ENCODE peak calls at places on chromosomes 11 and 22, in six cellular contexts. One of them, this sample, is unnamed.
A peak's percentile ranks its signal among the peaks of the same experiment; 100 is the strongest.

GRCh38 chr11:9265211-9266131 is at the start of gene DENND5A:
- DNase-seq in K562: peak; percentile 99
- DNase-seq in GM12878: no peak
- DNase-seq in H1: peak; percentile 61
- DNase-seq in HepG2: peak; percentile 80
- DNase-seq in SK-N-SH: peak; percentile 100
- DNase-seq in this sample: peak; percentile 43

GRCh38 chr11:104957280-104957679 is 11.1 kb downstream of the CASP4 start:
- DNase-seq in HepG2: no peak
- DNase-seq in K562: no peak
- DNase-seq in H1: no peak
- DNase-seq in SK-N-SH: no peak
- DNase-seq in GM12878: no peak
- DNase-seq in this sample: no peak

GRCh38 chr11:69978841-69979614 is 99.1 kb upstream of the ANO1 start:
- DNase-seq in HepG2: no peak
- DNase-seq in H1: no peak
- DNase-seq in GM12878: no peak
- DNase-seq in SK-N-SH: no peak
- DNase-seq in K562: no peak
- DNase-seq in this sample: no peak

GRCh38 chr11:79419120-79419519 is 21.7 kb downstream of the TENM4 start:
- DNase-seq in SK-N-SH: no peak
- DNase-seq in HepG2: peak; percentile 7
- DNase-seq in K562: no peak
- DNase-seq in GM12878: no peak
- DNase-seq in H1: no peak
- DNase-seq in this sample: peak; percentile 50

GRCh38 chr11:1226981-1227550 is 4.2 kb downstream of the MUC5B start:
- DNase-seq in K562: peak; percentile 60
- DNase-seq in GM12878: no peak
- DNase-seq in H1: no peak
- DNase-seq in HepG2: no peak
- DNase-seq in SK-N-SH: peak; percentile 77
- DNase-seq in this sample: no peak

GRCh38 chr11:108008656-108009496 is at the start of gene CUL5:
- DNase-seq in H1: peak; percentile 62
- DNase-seq in GM12878: peak; percentile 60
- DNase-seq in SK-N-SH: peak; percentile 95
- DNase-seq in K562: peak; percentile 90
- DNase-seq in HepG2: peak; percentile 85
- DNase-seq in this sample: peak; percentile 86

GRCh38 chr11:41451011-41451410 is 8.4 kb downstream of the LRRC4C start:
- DNase-seq in SK-N-SH: no peak
- DNase-seq in GM12878: no peak
- DNase-seq in HepG2: no peak
- DNase-seq in K562: no peak
- DNase-seq in H1: no peak
- DNase-seq in this sample: no peak

GRCh38 chr11:76889414-76889975 is 28.8 kb downstream of the ACER3 start:
- DNase-seq in SK-N-SH: no peak
- DNase-seq in GM12878: no peak
- DNase-seq in K562: no peak
- DNase-seq in HepG2: peak; percentile 73
- DNase-seq in H1: no peak
- DNase-seq in this sample: no peak

GRCh38 chr11:66113132-66113856 is 43.2 kb downstream of the PACS1 start:
- DNase-seq in K562: no peak
- DNase-seq in H1: no peak
- DNase-seq in HepG2: peak; percentile 53
- DNase-seq in SK-N-SH: no peak
- DNase-seq in GM12878: no peak
- DNase-seq in this sample: peak; percentile 43

GRCh38 chr11:72278911-72279310 is 34.9 kb upstream of the PHOX2A start:
- DNase-seq in H1: no peak
- DNase-seq in HepG2: no peak
- DNase-seq in GM12878: no peak
- DNase-seq in SK-N-SH: no peak
- DNase-seq in K562: no peak
- DNase-seq in this sample: peak; percentile 4
- TF ChIP-seq SIN3A in H1: no peak
- TF ChIP-seq SIN3A in HepG2: no peak
- TF ChIP-seq SIN3A in GM12878: no peak
- TF ChIP-seq SIN3A in SK-N-SH: no peak
- TF ChIP-seq SIN3A in K562: no peak
- TF ChIP-seq SIN3A in this sample: no peak

GRCh38 chr22:50197856-50198623 is 2.8 kb upstream of the SELENOO start:
- DNase-seq in K562: no peak
- DNase-seq in H1: no peak
- DNase-seq in SK-N-SH: no peak
- DNase-seq in HepG2: no peak
- DNase-seq in GM12878: no peak
- DNase-seq in this sample: no peak
- TF ChIP-seq JUND in K562: no peak
- TF ChIP-seq JUND in H1: no peak
- TF ChIP-seq JUND in SK-N-SH: no peak
- TF ChIP-seq JUND in HepG2: no peak
- TF ChIP-seq JUND in GM12878: no peak
- TF ChIP-seq JUND in this sample: no peak

GRCh38 chr11:106482920-106483761 is 405.7 kb downstream of the AASDHPPT start:
- DNase-seq in HepG2: peak; percentile 31
- DNase-seq in SK-N-SH: no peak
- DNase-seq in GM12878: no peak
- DNase-seq in H1: no peak
- DNase-seq in K562: no peak
- DNase-seq in this sample: no peak
- TF ChIP-seq SIN3A in HepG2: no peak
- TF ChIP-seq SIN3A in SK-N-SH: no peak
- TF ChIP-seq SIN3A in GM12878: no peak
- TF ChIP-seq SIN3A in H1: no peak
- TF ChIP-seq SIN3A in K562: no peak
- TF ChIP-seq SIN3A in this sample: no peak

DNA sequence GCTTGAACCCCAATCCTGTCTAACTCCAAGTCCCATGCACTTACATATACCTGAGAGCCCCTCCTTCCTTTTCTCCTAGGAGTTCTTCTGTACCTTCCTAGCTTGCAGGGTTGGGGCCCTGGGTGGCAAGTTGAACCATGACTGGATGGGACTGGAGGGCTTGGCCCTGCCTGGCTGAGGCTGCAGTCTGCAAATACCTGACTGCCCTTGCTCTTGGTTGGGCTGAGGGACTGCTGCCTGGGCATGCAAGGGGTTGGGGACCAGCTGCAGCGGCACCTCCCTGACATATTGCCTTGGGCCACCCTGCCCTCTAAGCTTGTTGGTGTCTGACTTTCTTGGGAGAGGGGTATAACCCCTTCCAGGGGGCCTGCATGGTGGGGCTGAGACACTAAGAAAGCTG is 9.8 kb upstream of the SLC39A13 start:
- DNase-seq in K562: no peak
- DNase-seq in H1: no peak
- DNase-seq in HepG2: no peak
- DNase-seq in SK-N-SH: no peak
- DNase-seq in GM12878: no peak
- DNase-seq in this sample: no peak
- TF ChIP-seq JUND in K562: no peak
- TF ChIP-seq JUND in H1: no peak
- TF ChIP-seq JUND in HepG2: no peak
- TF ChIP-seq JUND in SK-N-SH: no peak
- TF ChIP-seq JUND in GM12878: no peak
- TF ChIP-seq JUND in this sample: no peak

DNA sequence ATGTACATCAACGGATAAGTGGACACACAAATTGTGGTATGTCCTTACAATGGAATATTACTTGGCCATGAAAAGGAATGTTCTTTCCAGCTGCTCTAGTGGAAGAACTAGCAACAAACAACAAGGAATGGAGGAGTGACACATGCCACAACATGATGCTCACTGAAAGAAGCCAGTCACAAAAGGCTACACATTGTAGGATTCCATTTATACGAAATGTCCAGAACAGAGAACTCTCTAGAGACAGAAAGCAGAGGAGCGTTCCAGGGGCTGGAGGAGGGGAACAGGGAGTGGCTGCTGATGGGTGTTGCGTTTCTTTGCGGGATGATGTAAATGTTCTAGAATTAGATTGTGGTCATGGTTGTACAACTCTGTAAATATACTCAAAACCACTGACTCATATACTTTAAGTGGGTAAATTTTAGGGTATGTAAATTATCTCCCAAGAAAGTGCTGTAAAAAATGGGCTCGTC is 32.4 kb upstream of the PDGFB start:
- DNase-seq in H1: no peak
- DNase-seq in HepG2: no peak
- DNase-seq in GM12878: no peak
- DNase-seq in K562: no peak
- DNase-seq in SK-N-SH: no peak
- DNase-seq in this sample: no peak
- TF ChIP-seq SIN3A in H1: no peak
- TF ChIP-seq SIN3A in HepG2: no peak
- TF ChIP-seq SIN3A in GM12878: no peak
- TF ChIP-seq SIN3A in K562: no peak
- TF ChIP-seq SIN3A in SK-N-SH: no peak
- TF ChIP-seq SIN3A in this sample: no peak

DNA sequence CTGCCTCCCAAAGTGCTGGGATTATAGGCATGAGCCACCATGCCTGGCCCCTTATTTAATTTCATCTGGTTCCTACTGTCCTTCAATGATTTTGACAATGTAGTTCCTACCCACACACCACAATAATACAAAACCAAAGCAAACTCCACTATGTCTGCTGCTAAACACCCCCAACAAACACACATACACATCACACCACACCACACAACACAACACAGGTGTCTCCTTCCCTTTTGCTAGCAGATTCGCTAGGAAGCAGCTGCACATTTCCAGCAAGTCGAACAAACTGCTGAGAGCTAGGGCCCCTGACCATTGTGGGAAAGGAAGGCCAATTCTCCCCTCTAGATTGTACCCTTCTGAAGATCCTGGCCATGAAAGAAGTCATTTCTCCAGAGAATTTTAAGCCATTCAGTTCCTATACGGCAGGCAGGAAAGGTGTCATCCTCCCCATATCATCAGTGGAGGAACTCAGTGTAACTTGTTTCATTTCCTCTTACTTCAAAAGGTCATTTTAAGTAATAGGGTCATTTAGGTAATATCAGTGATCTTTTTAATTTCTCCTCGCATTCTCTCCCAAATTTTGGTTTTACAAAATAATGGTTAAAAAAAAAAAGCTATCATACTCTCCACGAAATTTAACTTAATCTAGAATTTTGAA is 18.5 kb downstream of the NUMA1 start:
- DNase-seq in HepG2: no peak
- DNase-seq in K562: no peak
- DNase-seq in GM12878: no peak
- DNase-seq in SK-N-SH: no peak
- DNase-seq in H1: no peak
- DNase-seq in this sample: no peak
- TF ChIP-seq JUND in HepG2: no peak
- TF ChIP-seq JUND in K562: no peak
- TF ChIP-seq JUND in GM12878: no peak
- TF ChIP-seq JUND in SK-N-SH: no peak
- TF ChIP-seq JUND in H1: no peak
- TF ChIP-seq JUND in this sample: no peak

GRCh38 chr22:31329453-31330215 is 16.5 kb downstream of the PATZ1 start:
- DNase-seq in GM12878: no peak
- DNase-seq in K562: no peak
- DNase-seq in HepG2: no peak
- DNase-seq in SK-N-SH: no peak
- DNase-seq in H1: no peak
- DNase-seq in this sample: no peak

GRCh38 chr22:31326877-31327276 is 19.3 kb downstream of the PATZ1 start:
- DNase-seq in HepG2: no peak
- DNase-seq in H1: no peak
- DNase-seq in SK-N-SH: no peak
- DNase-seq in GM12878: no peak
- DNase-seq in K562: no peak
- DNase-seq in this sample: no peak

GRCh38 chr22:31329029-31329428 is 17.1 kb downstream of the PATZ1 start:
- DNase-seq in H1: no peak
- DNase-seq in K562: no peak
- DNase-seq in HepG2: no peak
- DNase-seq in SK-N-SH: no peak
- DNase-seq in GM12878: no peak
- DNase-seq in this sample: no peak

GRCh38 chr22:31328545-31328960 is 17.6 kb downstream of the PATZ1 start:
- DNase-seq in GM12878: no peak
- DNase-seq in HepG2: no peak
- DNase-seq in H1: no peak
- DNase-seq in K562: no peak
- DNase-seq in SK-N-SH: no peak
- DNase-seq in this sample: no peak

DNA sequence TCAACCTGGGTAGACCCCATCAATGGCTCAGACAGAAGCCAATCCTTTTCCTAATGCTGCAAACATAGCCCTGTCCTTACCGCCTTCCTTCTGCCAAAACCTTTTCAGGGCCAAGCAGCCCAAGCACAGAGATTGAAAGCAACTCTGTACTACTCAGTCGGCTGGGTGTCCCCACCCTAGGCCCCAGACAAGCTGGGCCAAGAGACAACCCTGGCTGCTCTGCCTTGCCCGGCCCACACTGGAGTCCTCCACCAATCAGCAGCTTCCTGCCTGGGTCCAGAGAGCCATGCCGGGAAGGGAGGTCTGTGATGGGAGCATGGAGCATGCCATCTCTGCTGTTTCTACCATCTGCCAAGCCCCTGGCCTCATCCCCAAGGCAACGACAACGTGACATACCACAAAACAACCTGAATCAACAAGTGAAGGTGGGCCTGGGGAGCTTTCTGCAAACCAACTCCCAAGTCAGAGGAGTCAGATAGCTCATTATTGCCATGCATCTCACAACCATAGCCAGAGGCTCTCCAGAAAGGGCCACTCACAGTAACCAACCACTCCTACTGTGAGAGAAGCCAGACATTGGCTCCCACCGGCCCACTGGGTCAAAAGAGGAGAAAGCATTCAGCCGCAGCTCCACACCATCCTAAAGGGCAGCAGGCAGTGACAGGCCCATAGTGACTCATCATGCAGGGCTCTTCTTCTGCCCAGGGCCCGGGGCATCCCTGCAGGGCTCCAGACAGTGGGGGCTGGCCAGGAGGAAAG is 18.2 kb downstream of the PATZ1 start:
- DNase-seq in K562: no peak
- DNase-seq in H1: no peak
- DNase-seq in GM12878: no peak
- DNase-seq in SK-N-SH: no peak
- DNase-seq in HepG2: no peak
- DNase-seq in this sample: no peak
- TF ChIP-seq SIN3A in K562: no peak
- TF ChIP-seq SIN3A in H1: no peak
- TF ChIP-seq SIN3A in GM12878: no peak
- TF ChIP-seq SIN3A in SK-N-SH: no peak
- TF ChIP-seq SIN3A in HepG2: no peak
- TF ChIP-seq SIN3A in this sample: no peak